ENCODE peak calls at places on chromosomes 6 and 20, in four cellular contexts. One of them, this sample, is unnamed.

GRCh38 chr20:4449977-4450715 is 271.6 kb upstream of the PRND start:
- DNase-seq in H9: no peak
- DNase-seq in H1: no peak
- DNase-seq in IMR-90: peak
- DNase-seq in this sample: peak

GRCh38 chr6:88804701-88805100 is 158.7 kb downstream of the RNGTT start:
- DNase-seq in H9: no peak
- DNase-seq in H1: no peak
- DNase-seq in IMR-90: peak
- DNase-seq in this sample: no peak

GRCh38 chr6:11543919-11544518 is 6.5 kb downstream of the TMEM170B start:
- DNase-seq in H9: no peak
- DNase-seq in H1: no peak
- DNase-seq in IMR-90: no peak
- DNase-seq in this sample: no peak

GRCh38 chr6:797479-798077 is 104.6 kb upstream of the EXOC2 start:
- DNase-seq in H9: no peak
- DNase-seq in H1: no peak
- DNase-seq in IMR-90: peak
- DNase-seq in this sample: peak

GRCh38 chr6:118652051-118652699 is 784 bp upstream of the CEP85L start:
- DNase-seq in H9: peak
- DNase-seq in H1: no peak
- DNase-seq in IMR-90: no peak
- DNase-seq in this sample: peak

GRCh38 chr6:141267420-141267819 is 865.3 kb upstream of the GJE1 start:
- DNase-seq in H9: no peak
- DNase-seq in H1: no peak
- DNase-seq in IMR-90: no peak
- DNase-seq in this sample: no peak

GRCh38 chr20:25470045-25470444 is 62.6 kb downstream of the GINS1 start:
- DNase-seq in H9: peak
- DNase-seq in H1: peak
- DNase-seq in IMR-90: peak
- DNase-seq in this sample: peak

GRCh38 chr6:4059115-4059777 is 19.7 kb downstream of the FAM217A start:
- DNase-seq in H9: no peak
- DNase-seq in H1: peak
- DNase-seq in IMR-90: peak
- DNase-seq in this sample: peak

GRCh38 chr6:146876271-146877151 is 277.7 kb downstream of the ADGB start:
- DNase-seq in H9: no peak
- DNase-seq in H1: no peak
- DNase-seq in IMR-90: peak
- DNase-seq in this sample: peak

GRCh38 chr20:17933711-17934110 is 34.9 kb downstream of the SNX5 start:
- DNase-seq in H9: no peak
- DNase-seq in H1: no peak
- DNase-seq in IMR-90: no peak
- DNase-seq in this sample: no peak

GRCh38 chr6:131749023-131749422 is 38.2 kb upstream of the CTAGE9 start:
- DNase-seq in H9: no peak
- DNase-seq in H1: no peak
- DNase-seq in IMR-90: no peak
- DNase-seq in this sample: no peak

GRCh38 chr6:76451926-76452709 is 379.7 kb upstream of the IMPG1 start:
- DNase-seq in H9: no peak
- DNase-seq in H1: no peak
- DNase-seq in IMR-90: no peak
- DNase-seq in this sample: no peak
- H3K56ac ChIP-seq in H9: no peak
- H3K56ac ChIP-seq in H1: no peak
- H3K56ac ChIP-seq in IMR-90: no peak
- H3K56ac ChIP-seq in this sample: no peak

GRCh38 chr6:160972111-160972510 is 19.5 kb upstream of the MAP3K4 start:
- DNase-seq in H9: no peak
- DNase-seq in H1: no peak
- DNase-seq in IMR-90: peak
- DNase-seq in this sample: no peak
- H4K5ac ChIP-seq in H9: no peak
- H4K5ac ChIP-seq in H1: no peak
- H4K5ac ChIP-seq in IMR-90: no peak
- H4K5ac ChIP-seq in this sample: no peak

GRCh38 chr20:11287156-11287555 is 613.4 kb upstream of the JAG1 start:
- DNase-seq in H9: no peak
- DNase-seq in H1: no peak
- DNase-seq in IMR-90: no peak
- DNase-seq in this sample: no peak
- H3K56ac ChIP-seq in H9: no peak
- H3K56ac ChIP-seq in H1: no peak
- H3K56ac ChIP-seq in IMR-90: no peak
- H3K56ac ChIP-seq in this sample: no peak

GRCh38 chr6:29489286-29489685 is 1.5 kb upstream of the MAS1L start:
- DNase-seq in H9: no peak
- DNase-seq in H1: no peak
- DNase-seq in IMR-90: no peak
- DNase-seq in this sample: no peak
- H4K5ac ChIP-seq in H9: no peak
- H4K5ac ChIP-seq in H1: no peak
- H4K5ac ChIP-seq in IMR-90: no peak
- H4K5ac ChIP-seq in this sample: no peak

This sample was measured in mesendoderm.